ENCODE peak calls at places on chromosomes 1 and 21, in five cellular contexts. D is upper lobe of right lung, N is tibial artery, S is type B pancreatic cell, Z is lower lobe of right lung. V is an unnamed sample.

GRCh38 chr1:207256869-207257268 is 64.6 kb upstream of the CD55 start:
- DNase-seq in S (no peak), D (no peak), Z (no peak), N (no peak), V (no peak)

GRCh38 chr1:11925938-11926292 is 312 bp downstream of the KIAA2013 start:
- DNase-seq in N (no peak), D (peak; percentile 75), Z (peak; percentile 60), S (no peak), V (no peak)

GRCh38 chr1:223771814-223772770 is 59.8 kb downstream of the CAPN2 start:
- DNase-seq in Z (peak; percentile 67), S (no peak), D (no peak), N (no peak), V (no peak)

GRCh38 chr1:177163844-177164379 is 600 bp downstream of the ASTN1 start:
- DNase-seq in D (no peak), N (no peak), S (no peak), Z (no peak), V (no peak)

GRCh38 chr1:165580931-165581871 is 37.4 kb downstream of the LRRC52 start:
- DNase-seq in S (no peak), Z (no peak), N (no peak), D (no peak), V (no peak)

GRCh38 chr1:238409191-238409846 is 518.6 kb upstream of the ZP4 start:
- DNase-seq in D (no peak), N (no peak), Z (no peak), S (no peak), V (no peak)

GRCh38 chr1:65357291-65357960 is 48.1 kb downstream of the DNAJC6 start:
- DNase-seq in D (no peak), Z (no peak), N (no peak), S (no peak), V (no peak)

GRCh38 chr1:6302568-6302967 is 41.7 kb upstream of the GPR153 start:
- DNase-seq in N (no peak), Z (no peak), S (no peak), D (no peak), V (no peak)

GRCh38 chr1:160789702-160790611 is 6.0 kb upstream of the LY9 start:
- DNase-seq in Z (no peak), N (no peak), D (no peak), S (no peak), V (no peak)

GRCh38 chr1:188584119-188584518 is 1755.4 kb downstream of the PLA2G4A start:
- DNase-seq in D (no peak), N (no peak), S (no peak), Z (no peak), V (no peak)

GRCh38 chr1:940121-941026 is 16.7 kb downstream of the SAMD11 start:
- DNase-seq in Z (no peak), D (no peak), S (no peak), N (peak; percentile 85), V (peak; percentile 59)

GRCh38 chr1:938711-939504 is 15.2 kb downstream of the SAMD11 start:
- DNase-seq in D (no peak), S (no peak), Z (no peak), N (no peak), V (no peak)

GRCh38 chr1:941027-941587 is 17.4 kb downstream of the SAMD11 start:
- DNase-seq in Z (no peak), N (no peak), D (no peak), S (no peak), V (no peak)

GRCh38 chr1:938088-938683 is 14.5 kb downstream of the SAMD11 start:
- DNase-seq in N (no peak), D (no peak), S (no peak), Z (no peak), V (no peak)

GRCh38 chr1:939511-940107 is 15.9 kb downstream of the SAMD11 start:
- DNase-seq in N (no peak), Z (no peak), D (no peak), S (no peak), V (no peak)
- TF ChIP-seq CTCF in N (no peak), Z (no peak), D (no peak), S (no peak), V (no peak)

GRCh38 chr1:44002606-44003157 is 11.3 kb downstream of the CCDC24 start:
- DNase-seq in D (no peak), S (no peak), N (no peak), Z (no peak), V (no peak)
- TF ChIP-seq CTCF in D (no peak), S (peak; percentile 61), N (no peak), Z (no peak), V (peak; percentile 33)

GRCh38 chr21:26028183-26028582 is 142.4 kb downstream of the APP start:
- DNase-seq in S (no peak), Z (no peak), N (no peak), D (no peak), V (no peak)

GRCh38 chr21:26027696-26028095 is 142.9 kb downstream of the APP start:
- DNase-seq in N (no peak), D (no peak), S (no peak), Z (no peak), V (no peak)

DNA sequence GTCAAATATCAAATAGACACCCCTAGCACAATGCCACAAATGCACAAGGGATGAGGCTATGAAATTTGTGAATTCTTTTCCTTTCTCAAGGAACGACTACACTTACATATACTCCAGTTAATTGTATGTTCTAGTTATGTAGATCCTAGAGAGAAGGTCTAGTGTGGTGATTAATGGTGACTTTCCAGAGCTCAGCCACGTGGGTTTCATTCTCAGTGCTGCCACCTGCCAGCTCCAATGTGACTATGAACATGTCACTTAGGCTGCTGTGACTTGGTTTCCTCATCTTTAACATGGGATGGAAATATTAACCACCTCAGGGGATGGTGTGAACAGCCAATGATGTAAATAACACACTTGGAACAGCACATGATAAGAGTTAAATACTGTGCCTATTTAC is 138.3 kb downstream of the APP start:
- DNase-seq in N (no peak), D (no peak), S (no peak), Z (no peak), V (no peak)
- TF ChIP-seq CTCF in N (no peak), D (no peak), S (no peak), Z (no peak), V (no peak)

DNA sequence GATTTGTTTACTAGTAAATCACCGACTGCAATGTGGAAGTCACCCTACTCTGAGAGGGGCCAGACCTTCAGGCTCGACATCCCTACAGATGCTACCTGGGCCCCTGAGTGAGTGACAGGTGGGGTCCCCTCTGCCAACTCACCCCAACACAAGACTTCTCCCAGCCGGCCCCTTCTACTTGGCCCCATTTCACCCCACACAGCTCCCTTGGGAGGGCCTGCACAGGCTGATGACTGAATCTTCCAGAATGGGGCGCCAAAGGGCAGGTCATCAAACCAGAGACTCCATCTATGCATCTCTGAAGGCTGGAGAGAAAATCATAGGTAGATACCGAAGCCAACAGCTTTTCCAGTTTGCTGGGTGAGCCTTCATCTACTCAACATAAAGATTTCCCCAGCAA is 9.4 kb upstream of the S100A8 start:
- DNase-seq in S (no peak), Z (no peak), N (peak; percentile 21), D (no peak), V (no peak)
- TF ChIP-seq CTCF in S (no peak), Z (no peak), N (no peak), D (no peak), V (no peak)

DNA sequence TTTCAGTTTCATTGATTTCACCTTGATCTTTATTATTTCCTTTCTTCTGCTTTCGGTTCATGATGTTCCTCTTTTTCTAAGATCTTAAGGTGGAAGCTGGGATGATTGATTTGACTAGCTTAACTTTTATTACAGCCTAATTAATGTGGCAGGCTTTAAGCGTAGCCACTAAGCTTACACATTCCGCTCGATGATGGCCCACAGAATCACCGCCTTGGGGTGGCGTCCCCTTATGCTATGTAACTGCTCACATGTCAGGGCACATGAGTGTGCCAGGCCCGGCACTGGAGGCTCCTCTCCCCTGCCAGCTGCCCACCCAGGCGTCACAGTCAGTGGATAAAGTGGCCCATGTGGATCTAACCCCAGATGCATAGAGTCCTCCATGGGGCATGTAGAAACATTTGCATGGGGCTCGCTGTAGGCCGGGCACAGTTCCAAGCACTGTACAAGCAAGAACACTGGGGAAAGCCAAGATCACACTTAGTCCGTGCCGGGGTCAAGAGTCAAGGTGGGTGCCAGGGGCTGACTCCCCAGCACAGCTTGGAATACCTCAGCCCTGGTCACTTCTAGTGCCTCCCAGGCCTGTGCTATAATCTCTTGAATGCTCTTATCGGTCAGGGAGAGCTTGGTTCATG is 41.7 kb downstream of the PKNOX1 start:
- DNase-seq in Z (no peak), N (no peak), D (peak; percentile 51), S (no peak), V (no peak)
- TF ChIP-seq CTCF in Z (no peak), N (no peak), D (no peak), S (no peak), V (no peak)

GRCh38 chr1:90616395-90616794 is 100.7 kb downstream of the BARHL2 start:
- DNase-seq in Z (no peak), S (no peak), N (no peak), D (no peak), V (no peak)
- TF ChIP-seq CTCF in Z (no peak), S (peak; percentile 54), N (no peak), D (no peak), V (peak; percentile 42)

DNA sequence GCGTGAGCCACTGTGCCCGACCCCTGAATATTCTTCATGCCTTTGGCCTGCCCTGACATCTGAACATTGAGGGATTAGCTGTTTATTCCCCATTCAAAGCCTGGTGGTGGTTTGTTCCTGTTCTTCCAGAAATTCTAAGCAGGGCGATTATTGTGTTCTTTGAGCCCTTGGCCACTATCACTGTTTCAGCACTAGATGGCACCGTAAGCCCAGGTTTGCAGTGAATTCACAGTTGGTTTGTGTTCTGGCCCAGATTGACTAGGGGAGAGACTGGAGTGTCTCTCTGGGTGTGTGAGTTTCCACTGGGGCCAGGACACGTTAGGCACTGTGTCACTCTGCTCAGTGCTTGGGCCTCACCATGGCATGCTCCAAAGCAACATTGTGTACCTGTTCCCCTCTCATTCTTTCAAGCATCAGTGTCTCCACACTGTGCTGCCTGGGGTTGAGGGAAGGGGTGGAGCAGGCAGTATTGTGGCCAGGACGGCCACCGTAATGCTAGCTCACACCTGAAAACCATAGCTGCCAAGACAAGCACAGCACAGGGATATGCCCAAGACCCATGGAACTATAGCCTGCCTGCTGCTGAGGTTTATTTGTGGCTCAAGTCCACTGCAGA is 52.7 kb downstream of the PKN2 start:
- DNase-seq in Z (no peak), N (no peak), S (no peak), D (no peak), V (no peak)
- TF ChIP-seq CTCF in Z (peak; percentile 37), N (no peak), S (peak; percentile 47), D (peak; percentile 41), V (peak; percentile 35)

V was measured in progenitor cell of endocrine pancreas.